ENCODE peak calls at places on chromosomes 5 and 9, in six cellular contexts. B is stimulated activated CD4-positive, alpha-beta T cell treated with anti-CD3 and anti-CD28 coated beads, Interleukin-1b, Interleukin-23, amount 100 ng/mL, for 4 hours; X is M059J; H is GM12891; K is Right ventricle myocardium superior; N is stimulated activated CD8-positive, alpha-beta memory T cell treated with anti-CD3 and anti-CD28 coated beads, Interleukin-2, amount 100 ng/mL, for 48 hours. E is an unnamed sample.

GRCh38 chr9:5389109-5389732 is 48.5 kb downstream of the PLGRKT start:
- DNase-seq in K (no peak), B (no peak), H (no peak), N (peak; percentile 18), X (peak; percentile 95), E (no peak)

GRCh38 chr5:177447066-177447610 is 524 bp downstream of the PRR7 start:
- DNase-seq in H (peak; percentile 85), B (peak; percentile 52), N (peak; percentile 51), K (no peak), X (peak; percentile 78), E (peak; percentile 83)

GRCh38 chr9:35923927-35924763 is 14.9 kb downstream of the SPAAR start:
- DNase-seq in X (peak; percentile 98), B (no peak), H (no peak), K (no peak), N (no peak), E (no peak)

GRCh38 chr5:71483355-71483754 is 27.9 kb downstream of the BDP1 start:
- DNase-seq in H (no peak), K (no peak), B (no peak), N (no peak), X (peak; percentile 82), E (no peak)

GRCh38 chr9:92535940-92536850 is at the start of gene ECM2:
- DNase-seq in K (no peak), B (no peak), X (peak; percentile 61), H (no peak), N (no peak), E (no peak)

GRCh38 chr5:1550287-1551076 is 26.7 kb upstream of the LPCAT1 start:
- DNase-seq in K (no peak), B (no peak), X (no peak), N (no peak), H (no peak), E (no peak)

GRCh38 chr9:16618524-16618923 is 251.9 kb downstream of the BNC2 start:
- DNase-seq in H (no peak), B (no peak), K (no peak), N (no peak), X (no peak), E (no peak)

GRCh38 chr9:114299286-114300152 is 23.4 kb upstream of the ORM1 start:
- DNase-seq in N (no peak), B (no peak), X (no peak), K (peak; percentile 29), H (no peak), E (no peak)

GRCh38 chr5:28850320-28850921 is 1812.0 kb upstream of the CDH9 start:
- DNase-seq in H (no peak), X (peak; percentile 10), B (no peak), K (no peak), N (no peak), E (no peak)

GRCh38 chr5:160640417-160640816 is 211.6 kb downstream of the ATP10B start:
- DNase-seq in X (no peak), K (no peak), H (no peak), B (no peak), N (no peak), E (no peak)

GRCh38 chr9:6907772-6908381 is 150.1 kb downstream of the KDM4C start:
- DNase-seq in B (no peak), H (no peak), K (no peak), N (no peak), X (peak; percentile 36), E (no peak)

GRCh38 chr5:150063638-150064037 is 22.7 kb downstream of the CSF1R start:
- DNase-seq in N (no peak), K (peak; percentile 61), H (no peak), B (no peak), X (no peak), E (no peak)

GRCh38 chr9:27162045-27162444 is 53.0 kb downstream of the TEK start:
- DNase-seq in X (peak; percentile 31), K (no peak), B (no peak), N (no peak), H (no peak), E (no peak)

GRCh38 chr5:149563461-149563860 is 12.2 kb upstream of the CSNK1A1 start:
- DNase-seq in K (no peak), N (no peak), B (no peak), H (no peak), X (peak; percentile 44), E (no peak)

GRCh38 chr5:14869286-14870164 is 2.1 kb downstream of the ANKH start:
- DNase-seq in B (no peak), H (no peak), K (no peak), X (no peak), N (peak; percentile 5), E (no peak)

GRCh38 chr5:113271015-113271414 is 163.8 kb downstream of the TSSK1B start:
- DNase-seq in K (no peak), X (no peak), B (no peak), H (no peak), N (no peak), E (no peak)

GRCh38 chr5:40796487-40796889 is 1.7 kb downstream of the PRKAA1 start:
- DNase-seq in N (no peak), H (no peak), X (no peak), K (no peak), B (no peak), E (no peak)

GRCh38 chr5:15421798-15422456 is 78.1 kb upstream of the FBXL7 start:
- DNase-seq in N (no peak), H (no peak), K (no peak), B (no peak), X (no peak), E (no peak)

GRCh38 chr9:132622144-132622543 is 39.7 kb downstream of the BARHL1 start:
- DNase-seq in K (no peak), N (no peak), H (no peak), X (peak; percentile 65), B (no peak), E (no peak)

E was measured in GM12892.